ENCODE peak calls at places on chromosome 20, in five cellular contexts. One of them, this sample, is unnamed.

GRCh38 chr20:63606701-63607100 is 20.2 kb downstream of the GMEB2 start:
- DNase-seq in neural crest cell: no peak
- DNase-seq in AG10803: no peak
- DNase-seq in endothelial cell: no peak
- DNase-seq in Peyer's patch: no peak
- DNase-seq in this sample: no peak

GRCh38 chr20:46139908-46140482 is 21.9 kb downstream of the CD40 start:
- DNase-seq in neural crest cell: no peak
- DNase-seq in AG10803: no peak
- DNase-seq in endothelial cell: no peak
- DNase-seq in Peyer's patch: no peak
- DNase-seq in this sample: no peak

GRCh38 chr20:47292581-47292980 is 63.9 kb downstream of the ZMYND8 start:
- DNase-seq in neural crest cell: no peak
- DNase-seq in AG10803: no peak
- DNase-seq in endothelial cell: no peak
- DNase-seq in Peyer's patch: peak; percentile 27
- DNase-seq in this sample: no peak

GRCh38 chr20:36728986-36729385 is 16.9 kb downstream of the NDRG3 start:
- DNase-seq in neural crest cell: no peak
- DNase-seq in AG10803: no peak
- DNase-seq in endothelial cell: no peak
- DNase-seq in Peyer's patch: no peak
- DNase-seq in this sample: no peak

GRCh38 chr20:23200914-23201313 is 114.8 kb upstream of the CD93 start:
- DNase-seq in neural crest cell: no peak
- DNase-seq in AG10803: no peak
- DNase-seq in endothelial cell: peak; percentile 50
- DNase-seq in Peyer's patch: peak; percentile 59
- DNase-seq in this sample: no peak

GRCh38 chr20:58690851-58691250 is 1.7 kb upstream of the NPEPL1 start:
- DNase-seq in neural crest cell: no peak
- DNase-seq in AG10803: peak; percentile 46
- DNase-seq in endothelial cell: no peak
- DNase-seq in Peyer's patch: peak; percentile 41
- DNase-seq in this sample: no peak

GRCh38 chr20:63626424-63627128 is at the start of gene GMEB2:
- DNase-seq in neural crest cell: no peak
- DNase-seq in AG10803: peak; percentile 67
- DNase-seq in endothelial cell: peak; percentile 68
- DNase-seq in Peyer's patch: peak; percentile 87
- DNase-seq in this sample: peak; percentile 12

GRCh38 chr20:17967595-17968365 is 814 bp downstream of the SNX5 start:
- DNase-seq in neural crest cell: peak; percentile 12
- DNase-seq in AG10803: peak; percentile 63
- DNase-seq in endothelial cell: no peak
- DNase-seq in Peyer's patch: no peak
- DNase-seq in this sample: no peak

GRCh38 chr20:14178952-14179351 is 158.5 kb downstream of the FLRT3 start:
- DNase-seq in neural crest cell: no peak
- DNase-seq in AG10803: no peak
- DNase-seq in endothelial cell: no peak
- DNase-seq in Peyer's patch: no peak
- DNase-seq in this sample: no peak

GRCh38 chr20:7347409-7347808 is 579.9 kb downstream of the BMP2 start:
- DNase-seq in neural crest cell: no peak
- DNase-seq in AG10803: no peak
- DNase-seq in endothelial cell: no peak
- DNase-seq in Peyer's patch: no peak
- DNase-seq in this sample: no peak

GRCh38 chr20:36575066-36575743 is 1.8 kb downstream of the TGIF2 start:
- DNase-seq in neural crest cell: no peak
- DNase-seq in AG10803: peak; percentile 40
- DNase-seq in endothelial cell: peak; percentile 18
- DNase-seq in Peyer's patch: peak; percentile 66
- DNase-seq in this sample: no peak

GRCh38 chr20:58233881-58234528 is 5.6 kb upstream of the ANKRD60 start:
- DNase-seq in neural crest cell: peak; percentile 77
- DNase-seq in AG10803: no peak
- DNase-seq in endothelial cell: peak; percentile 85
- DNase-seq in Peyer's patch: no peak
- DNase-seq in this sample: no peak

GRCh38 chr20:19079536-19080299 is 132.7 kb upstream of the SLC24A3 start:
- DNase-seq in neural crest cell: no peak
- DNase-seq in AG10803: no peak
- DNase-seq in endothelial cell: no peak
- DNase-seq in Peyer's patch: no peak
- DNase-seq in this sample: no peak

GRCh38 chr20:54132612-54133433 is 41.0 kb downstream of the CYP24A1 start:
- DNase-seq in neural crest cell: no peak
- DNase-seq in AG10803: peak; percentile 99
- DNase-seq in endothelial cell: no peak
- DNase-seq in Peyer's patch: peak; percentile 57
- DNase-seq in this sample: peak; percentile 97

GRCh38 chr20:25237610-25238318 is 10.1 kb upstream of the PYGB start:
- DNase-seq in neural crest cell: no peak
- DNase-seq in AG10803: peak; percentile 99
- DNase-seq in endothelial cell: no peak
- DNase-seq in Peyer's patch: peak; percentile 81
- DNase-seq in this sample: peak; percentile 96

GRCh38 chr20:54212226-54212625 is 4.3 kb downstream of the PFDN4 start:
- DNase-seq in neural crest cell: no peak
- DNase-seq in AG10803: peak; percentile 91
- DNase-seq in endothelial cell: no peak
- DNase-seq in Peyer's patch: no peak
- DNase-seq in this sample: no peak

GRCh38 chr20:64146301-64146935 is 17.8 kb upstream of the MYT1 start:
- DNase-seq in neural crest cell: no peak
- DNase-seq in AG10803: no peak
- DNase-seq in endothelial cell: no peak
- DNase-seq in Peyer's patch: no peak
- DNase-seq in this sample: no peak

GRCh38 chr20:15511551-15511950 is 1061.7 kb downstream of the KIF16B start:
- DNase-seq in neural crest cell: no peak
- DNase-seq in AG10803: no peak
- DNase-seq in endothelial cell: no peak
- DNase-seq in Peyer's patch: no peak
- DNase-seq in this sample: no peak

GRCh38 chr20:2983508-2983907 is 59.9 kb upstream of the GNRH2 start:
- DNase-seq in neural crest cell: no peak
- DNase-seq in AG10803: no peak
- DNase-seq in endothelial cell: no peak
- DNase-seq in Peyer's patch: no peak
- DNase-seq in this sample: no peak

GRCh38 chr20:48685300-48685699 is 142.5 kb downstream of the PREX1 start:
- DNase-seq in neural crest cell: no peak
- DNase-seq in AG10803: no peak
- DNase-seq in endothelial cell: no peak
- DNase-seq in Peyer's patch: no peak
- DNase-seq in this sample: no peak

GRCh38 chr20:58867211-58867610 is 14.7 kb downstream of the GNAS start:
- DNase-seq in neural crest cell: no peak
- DNase-seq in AG10803: peak; percentile 43
- DNase-seq in endothelial cell: no peak
- DNase-seq in Peyer's patch: no peak
- DNase-seq in this sample: no peak

GRCh38 chr20:25695532-25696383 is 895 bp downstream of the ZNF337 start:
- DNase-seq in neural crest cell: no peak
- DNase-seq in AG10803: peak; percentile 17
- DNase-seq in endothelial cell: no peak
- DNase-seq in Peyer's patch: no peak
- DNase-seq in this sample: no peak

GRCh38 chr20:53891306-53891894 is 179.0 kb downstream of the BCAS1 start:
- DNase-seq in neural crest cell: no peak
- DNase-seq in AG10803: peak; percentile 56
- DNase-seq in endothelial cell: no peak
- DNase-seq in Peyer's patch: no peak
- DNase-seq in this sample: no peak

GRCh38 chr20:19858972-19859371 is 100.9 kb downstream of the RIN2 start:
- DNase-seq in neural crest cell: no peak
- DNase-seq in AG10803: peak; percentile 75
- DNase-seq in endothelial cell: no peak
- DNase-seq in Peyer's patch: no peak
- DNase-seq in this sample: no peak

GRCh38 chr20:44720617-44720993 is 5.4 kb downstream of the CCN5 start:
- DNase-seq in neural crest cell: no peak
- DNase-seq in AG10803: peak; percentile 86
- DNase-seq in endothelial cell: no peak
- DNase-seq in Peyer's patch: no peak
- DNase-seq in this sample: no peak

GRCh38 chr20:5636841-5637240 is 113.4 kb upstream of the SHLD1 start:
- DNase-seq in neural crest cell: no peak
- DNase-seq in AG10803: no peak
- DNase-seq in endothelial cell: no peak
- DNase-seq in Peyer's patch: no peak
- DNase-seq in this sample: no peak

GRCh38 chr20:46027245-46027853 is 1.7 kb upstream of the SLC12A5 start:
- DNase-seq in neural crest cell: peak; percentile 54
- DNase-seq in AG10803: peak; percentile 47
- DNase-seq in endothelial cell: peak; percentile 62
- DNase-seq in Peyer's patch: no peak
- DNase-seq in this sample: peak; percentile 8

GRCh38 chr20:13008761-13009681 is at the start of gene SPTLC3:
- DNase-seq in neural crest cell: no peak
- DNase-seq in AG10803: peak; percentile 45
- DNase-seq in endothelial cell: no peak
- DNase-seq in Peyer's patch: peak; percentile 76
- DNase-seq in this sample: no peak

GRCh38 chr20:63222541-63222940 is 6.6 kb upstream of the YTHDF1 start:
- DNase-seq in neural crest cell: no peak
- DNase-seq in AG10803: no peak
- DNase-seq in endothelial cell: no peak
- DNase-seq in Peyer's patch: no peak
- DNase-seq in this sample: no peak

GRCh38 chr20:46945465-46945864 is 50.8 kb downstream of the EYA2 start:
- DNase-seq in neural crest cell: no peak
- DNase-seq in AG10803: no peak
- DNase-seq in endothelial cell: no peak
- DNase-seq in Peyer's patch: no peak
- DNase-seq in this sample: no peak

GRCh38 chr20:48781634-48782033 is 46.2 kb downstream of the PREX1 start:
- DNase-seq in neural crest cell: no peak
- DNase-seq in AG10803: no peak
- DNase-seq in endothelial cell: no peak
- DNase-seq in Peyer's patch: no peak
- DNase-seq in this sample: no peak

GRCh38 chr20:63103402-63104311 is 96.9 kb upstream of the BHLHE23 start:
- DNase-seq in neural crest cell: no peak
- DNase-seq in AG10803: no peak
- DNase-seq in endothelial cell: no peak
- DNase-seq in Peyer's patch: no peak
- DNase-seq in this sample: no peak

GRCh38 chr20:4573564-4574355 is 147.9 kb upstream of the PRND start:
- DNase-seq in neural crest cell: no peak
- DNase-seq in AG10803: peak; percentile 93
- DNase-seq in endothelial cell: no peak
- DNase-seq in Peyer's patch: no peak
- DNase-seq in this sample: peak; percentile 69

GRCh38 chr20:15699431-15700146 is 873.7 kb downstream of the KIF16B start:
- DNase-seq in neural crest cell: no peak
- DNase-seq in AG10803: no peak
- DNase-seq in endothelial cell: no peak
- DNase-seq in Peyer's patch: no peak
- DNase-seq in this sample: no peak

GRCh38 chr20:49833483-49833882 is 20.9 kb downstream of the SLC9A8 start:
- DNase-seq in neural crest cell: no peak
- DNase-seq in AG10803: no peak
- DNase-seq in endothelial cell: no peak
- DNase-seq in Peyer's patch: no peak
- DNase-seq in this sample: no peak
- TF ChIP-seq CTCF in neural crest cell: no peak
- TF ChIP-seq CTCF in AG10803: no peak
- TF ChIP-seq CTCF in endothelial cell: no peak
- TF ChIP-seq CTCF in Peyer's patch: no peak
- TF ChIP-seq CTCF in this sample: no peak

GRCh38 chr20:38128691-38129090 is 36.4 kb downstream of the TGM2 start:
- DNase-seq in neural crest cell: no peak
- DNase-seq in AG10803: no peak
- DNase-seq in endothelial cell: no peak
- DNase-seq in Peyer's patch: peak; percentile 42
- DNase-seq in this sample: no peak

GRCh38 chr20:38127920-38128528 is 37.0 kb downstream of the TGM2 start:
- DNase-seq in neural crest cell: no peak
- DNase-seq in AG10803: no peak
- DNase-seq in endothelial cell: no peak
- DNase-seq in Peyer's patch: peak; percentile 26
- DNase-seq in this sample: no peak

GRCh38 chr20:38125157-38126056 is 39.7 kb downstream of the TGM2 start:
- DNase-seq in neural crest cell: no peak
- DNase-seq in AG10803: no peak
- DNase-seq in endothelial cell: no peak
- DNase-seq in Peyer's patch: peak; percentile 66
- DNase-seq in this sample: no peak

GRCh38 chr20:38126146-38126912 is 38.7 kb downstream of the TGM2 start:
- DNase-seq in neural crest cell: no peak
- DNase-seq in AG10803: no peak
- DNase-seq in endothelial cell: no peak
- DNase-seq in Peyer's patch: peak; percentile 45
- DNase-seq in this sample: no peak

GRCh38 chr20:38127011-38127621 is 38.0 kb downstream of the TGM2 start:
- DNase-seq in neural crest cell: no peak
- DNase-seq in AG10803: peak; percentile 67
- DNase-seq in endothelial cell: no peak
- DNase-seq in Peyer's patch: peak; percentile 68
- DNase-seq in this sample: no peak
- TF ChIP-seq CTCF in neural crest cell: no peak
- TF ChIP-seq CTCF in AG10803: no peak
- TF ChIP-seq CTCF in endothelial cell: no peak
- TF ChIP-seq CTCF in Peyer's patch: no peak
- TF ChIP-seq CTCF in this sample: no peak

DNA sequence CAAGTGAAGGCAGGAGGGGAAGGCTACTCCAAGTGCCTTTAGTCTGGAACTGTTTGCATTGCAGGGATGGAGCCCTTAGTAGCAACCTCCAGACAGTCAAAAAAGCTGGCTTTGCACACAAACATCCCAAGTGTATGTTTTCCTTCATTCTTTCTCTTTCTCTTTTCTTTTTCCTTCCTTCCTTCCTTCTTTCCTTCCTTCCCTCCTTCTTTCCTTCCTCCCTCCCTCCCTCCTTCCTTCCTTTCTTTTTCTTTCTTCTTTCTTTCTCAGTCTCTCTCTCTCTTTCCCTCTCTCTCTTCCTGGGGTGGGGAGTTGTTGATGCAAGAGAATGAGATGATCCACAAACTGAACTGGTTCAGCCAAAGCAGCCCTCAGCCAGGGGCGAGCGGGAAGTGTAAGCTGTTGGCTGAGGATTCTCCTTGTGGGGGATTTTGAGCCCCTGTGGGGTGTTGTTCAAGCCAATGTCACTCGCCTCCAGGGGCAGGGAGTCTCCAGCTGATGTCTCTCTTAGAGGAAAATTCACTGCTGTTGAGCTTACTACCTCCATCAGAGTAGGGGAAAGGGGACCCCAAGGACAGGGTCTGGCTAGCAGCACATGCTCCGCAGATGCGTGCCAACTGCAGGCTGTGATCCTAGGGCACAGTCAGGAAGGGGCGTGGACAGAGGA is 11.7 kb downstream of the RSPO4 start:
- DNase-seq in neural crest cell: no peak
- DNase-seq in AG10803: no peak
- DNase-seq in endothelial cell: no peak
- DNase-seq in Peyer's patch: no peak
- DNase-seq in this sample: no peak
- TF ChIP-seq CTCF in neural crest cell: no peak
- TF ChIP-seq CTCF in AG10803: no peak
- TF ChIP-seq CTCF in endothelial cell: no peak
- TF ChIP-seq CTCF in Peyer's patch: no peak
- TF ChIP-seq CTCF in this sample: no peak

GRCh38 chr20:32779500-32780215 is 17.5 kb downstream of the DNMT3B start:
- DNase-seq in neural crest cell: peak; percentile 98
- DNase-seq in AG10803: no peak
- DNase-seq in endothelial cell: peak; percentile 74
- DNase-seq in Peyer's patch: no peak
- DNase-seq in this sample: no peak
- TF ChIP-seq CTCF in neural crest cell: no peak
- TF ChIP-seq CTCF in AG10803: no peak
- TF ChIP-seq CTCF in endothelial cell: no peak
- TF ChIP-seq CTCF in Peyer's patch: no peak
- TF ChIP-seq CTCF in this sample: no peak